ENCODE peak calls at places on chromosomes 2 and 18, in seven cellular contexts. D is H1, B is GM12892, V is GM12878, Z is SK-N-SH, C is HepG2, P is K562. I is an unnamed sample.

GRCh38 chr18:9362869-9363268 is 28.3 kb downstream of the TWSG1 start:
- DNase-seq in D (no peak), B (no peak), V (no peak), Z (no peak), C (no peak), P (no peak), I (no peak)

GRCh38 chr2:8583400-8584173 is 98.3 kb upstream of the ID2 start:
- DNase-seq in D (peak), B (peak), V (peak), Z (no peak), C (peak), P (peak), I (peak)

GRCh38 chr18:54323970-54324369 is 33.7 kb downstream of the STARD6 start:
- DNase-seq in D (no peak), B (no peak), V (no peak), Z (no peak), C (no peak), P (no peak), I (no peak)

GRCh38 chr2:49044265-49044664 is 110.0 kb downstream of the FSHR start:
- DNase-seq in D (no peak), B (no peak), V (no peak), Z (no peak), C (no peak), P (no peak), I (no peak)

GRCh38 chr2:15786003-15786654 is 154.2 kb upstream of the MYCN start:
- DNase-seq in D (no peak), B (no peak), V (no peak), Z (no peak), C (no peak), P (no peak), I (no peak)

GRCh38 chr2:235605306-235605998 is 111.6 kb downstream of the AGAP1 start:
- DNase-seq in D (no peak), B (no peak), V (no peak), Z (peak), C (no peak), P (peak), I (no peak)

GRCh38 chr2:201158111-201158929 is 24.6 kb upstream of the CASP10 start:
- DNase-seq in D (no peak), B (no peak), V (peak), Z (peak), C (peak), P (peak), I (peak)

GRCh38 chr18:23534276-23534675 is 31.0 kb downstream of the RMC1 start:
- DNase-seq in D (no peak), B (no peak), V (no peak), Z (no peak), C (no peak), P (no peak), I (no peak)

GRCh38 chr2:101699191-101699938 is 1.9 kb downstream of the MAP4K4 start:
- DNase-seq in D (no peak), B (no peak), V (no peak), Z (no peak), C (no peak), P (no peak), I (no peak)

GRCh38 chr2:119011162-119011909 is 69.3 kb downstream of the MARCO start:
- DNase-seq in D (peak), B (peak), V (no peak), Z (peak), C (peak), P (peak), I (peak)

GRCh38 chr2:120379916-120380893 is 34.3 kb downstream of the INHBB start:
- DNase-seq in D (no peak), B (no peak), V (no peak), Z (no peak), C (no peak), P (no peak), I (no peak)

GRCh38 chr2:55063226-55063625 is 13.0 kb upstream of the RTN4 start:
- DNase-seq in D (no peak), B (no peak), V (no peak), Z (no peak), C (no peak), P (no peak), I (no peak)

GRCh38 chr2:7857904-7858303 is 824.0 kb upstream of the ID2 start:
- DNase-seq in D (no peak), B (no peak), V (no peak), Z (no peak), C (no peak), P (no peak), I (no peak)

GRCh38 chr2:36362291-36362690 is 6.7 kb downstream of the CRIM1 start:
- DNase-seq in D (no peak), B (no peak), V (no peak), Z (no peak), C (no peak), P (no peak), I (no peak)

GRCh38 chr2:235765181-235765820 is 271.5 kb downstream of the AGAP1 start:
- DNase-seq in D (no peak), B (no peak), V (no peak), Z (no peak), C (no peak), P (peak), I (no peak)

GRCh38 chr2:53452957-53453748 is 314.5 kb upstream of the CHAC2 start:
- DNase-seq in D (no peak), B (no peak), V (no peak), Z (no peak), C (no peak), P (no peak), I (no peak)

GRCh38 chr18:3262234-3263171 is 570 bp downstream of the MYL12B start:
- DNase-seq in D (no peak), B (peak), V (no peak), Z (no peak), C (no peak), P (peak), I (no peak)

GRCh38 chr2:1033058-1033457 is 82.4 kb downstream of the SNTG2 start:
- DNase-seq in D (no peak), B (no peak), V (no peak), Z (no peak), C (no peak), P (no peak), I (no peak)

GRCh38 chr18:48948112-48949050 is 2.4 kb downstream of the SMAD7 start:
- DNase-seq in D (no peak), B (no peak), V (no peak), Z (peak), C (peak), P (peak), I (no peak)

GRCh38 chr2:213161759-213162514 is 10.5 kb upstream of the IKZF2 start:
- DNase-seq in D (no peak), B (no peak), V (no peak), Z (no peak), C (no peak), P (no peak), I (no peak)

GRCh38 chr2:11343626-11344341 is 652 bp downstream of the ROCK2 start:
- DNase-seq in D (peak), B (peak), V (no peak), Z (peak), C (peak), P (peak), I (peak)

GRCh38 chr2:214808481-214808931 is 977 bp downstream of the BARD1 start:
- DNase-seq in D (no peak), B (no peak), V (no peak), Z (no peak), C (no peak), P (peak), I (no peak)

GRCh38 chr2:135475128-135475527 is 55.9 kb downstream of the ZRANB3 start:
- DNase-seq in D (no peak), B (no peak), V (no peak), Z (no peak), C (no peak), P (no peak), I (no peak)

GRCh38 chr2:55159037-55159651 is 72.9 kb downstream of the CLHC1 start:
- DNase-seq in D (no peak), B (no peak), V (no peak), Z (no peak), C (no peak), P (peak), I (peak)

GRCh38 chr2:217914878-217915277 is 87.9 kb downstream of the TNS1 start:
- DNase-seq in D (no peak), B (no peak), V (no peak), Z (no peak), C (no peak), P (no peak), I (no peak)

GRCh38 chr2:1227289-1227900 is 185.9 kb upstream of the TPO start:
- DNase-seq in D (no peak), B (no peak), V (no peak), Z (no peak), C (no peak), P (peak), I (no peak)

GRCh38 chr18:36402765-36403396 is 105.4 kb downstream of the FHOD3 start:
- DNase-seq in D (no peak), B (no peak), V (no peak), Z (no peak), C (no peak), P (peak), I (no peak)

DNA sequence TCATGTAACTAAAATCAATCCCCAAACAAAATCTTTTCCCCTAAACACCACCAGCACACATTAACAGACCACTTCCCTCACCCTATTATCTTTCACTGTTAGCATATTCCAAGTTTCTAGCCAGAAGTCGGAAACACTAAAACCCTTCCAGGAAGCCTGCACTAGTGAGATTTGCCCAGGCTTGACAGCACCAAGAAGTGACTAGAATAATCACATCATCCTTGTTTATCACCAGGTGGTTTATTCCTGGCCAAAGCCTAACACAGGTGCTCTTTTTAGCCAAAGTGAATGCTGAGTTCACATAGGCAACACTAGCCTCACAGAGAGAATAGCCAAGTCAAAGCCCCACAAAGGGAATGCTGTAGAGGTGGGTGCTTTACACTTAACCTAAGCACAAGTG is 221.2 kb upstream of the HNRNPA3 start:
- DNase-seq in D (no peak), B (no peak), V (no peak), Z (no peak), C (no peak), P (no peak), I (no peak)
- TF ChIP-seq TAF1 in D (no peak), B (no peak), V (no peak), Z (no peak), C (no peak), P (no peak), I (no peak)

DNA sequence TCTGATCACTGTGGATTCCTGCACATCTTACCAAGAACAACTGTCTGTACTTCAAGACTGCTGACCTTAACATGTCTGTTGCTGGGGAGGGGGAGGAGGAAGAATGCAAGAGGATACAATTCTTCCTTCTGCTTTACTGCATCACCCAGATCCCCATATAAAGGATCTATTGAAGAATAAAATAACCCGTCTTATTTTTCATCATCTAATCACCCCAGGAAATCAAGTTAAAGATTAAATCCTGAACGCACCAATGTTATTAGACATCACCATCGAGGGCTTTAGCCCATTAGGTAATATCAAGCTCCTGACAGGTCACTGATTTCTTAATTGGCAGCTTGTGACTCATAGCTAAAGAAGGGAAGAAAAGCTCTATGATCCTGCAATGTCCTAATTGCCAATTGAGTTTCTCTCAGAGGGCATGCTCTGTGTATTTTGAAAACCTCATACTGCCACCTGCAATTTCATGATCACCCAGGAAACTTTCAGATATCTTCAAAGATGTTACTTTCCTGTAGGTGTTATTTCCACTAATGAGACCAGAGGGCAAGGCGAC is 75.4 kb upstream of the KCNE4 start:
- DNase-seq in D (no peak), B (no peak), V (no peak), Z (no peak), C (no peak), P (no peak), I (no peak)
- TF ChIP-seq POLR2AphosphoS5 in D (no peak), B (no peak), V (no peak), Z (no peak), C (no peak), P (no peak), I (no peak)

DNA sequence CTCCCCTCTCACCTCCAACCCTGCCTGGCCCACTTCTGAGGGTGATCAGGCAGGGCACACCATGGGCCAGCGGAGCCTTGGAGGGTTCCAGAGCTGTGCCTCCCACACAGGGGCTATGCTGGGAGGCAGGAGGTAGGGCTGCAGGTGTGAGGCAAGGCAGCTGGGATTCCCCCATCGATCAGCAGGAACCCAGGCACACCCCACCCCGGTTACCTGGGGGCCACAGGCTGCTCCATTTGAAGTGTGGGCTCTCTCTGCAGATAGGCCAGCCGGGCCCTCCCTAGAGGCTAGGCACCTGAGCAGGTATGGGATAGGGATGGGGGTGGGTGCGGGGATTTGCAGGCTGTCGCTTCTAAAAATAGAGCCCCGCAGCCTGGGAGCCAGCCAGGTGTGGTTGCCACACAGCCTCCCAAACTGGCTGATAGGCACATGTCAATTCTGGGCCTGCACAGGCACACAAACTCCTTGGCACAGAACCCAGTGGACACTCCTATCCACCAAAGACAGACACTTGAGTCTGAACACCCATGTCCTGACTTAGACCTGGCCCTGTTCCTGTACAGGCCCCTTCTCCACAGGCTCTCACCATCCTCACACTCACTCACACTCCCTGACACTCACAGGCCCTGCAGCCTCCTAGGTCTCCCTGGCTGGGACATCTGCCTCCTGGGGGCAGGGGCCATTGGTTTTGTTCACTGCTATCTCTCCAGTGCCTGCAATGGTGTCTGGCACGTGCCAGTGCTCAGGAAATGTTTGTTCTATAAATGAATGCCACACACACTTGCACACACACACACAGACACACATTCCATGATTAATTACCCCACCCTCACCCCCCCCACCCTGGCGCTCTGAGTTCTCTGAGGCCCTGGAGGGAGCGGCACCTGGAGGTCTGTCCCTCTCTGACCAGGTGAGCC is 73.4 kb downstream of the ZFP36L2 start:
- DNase-seq in D (no peak), B (no peak), V (no peak), Z (peak), C (no peak), P (no peak), I (no peak)
- TF ChIP-seq TAF1 in D (no peak), B (no peak), V (no peak), Z (no peak), C (no peak), P (no peak), I (no peak)

GRCh38 chr18:75223687-75224347 is 13.2 kb downstream of the TSHZ1 start:
- DNase-seq in D (no peak), B (no peak), V (no peak), Z (no peak), C (peak), P (no peak), I (no peak)
- TF ChIP-seq POLR2AphosphoS5 in D (no peak), B (no peak), V (no peak), Z (no peak), C (no peak), P (no peak), I (no peak)

DNA sequence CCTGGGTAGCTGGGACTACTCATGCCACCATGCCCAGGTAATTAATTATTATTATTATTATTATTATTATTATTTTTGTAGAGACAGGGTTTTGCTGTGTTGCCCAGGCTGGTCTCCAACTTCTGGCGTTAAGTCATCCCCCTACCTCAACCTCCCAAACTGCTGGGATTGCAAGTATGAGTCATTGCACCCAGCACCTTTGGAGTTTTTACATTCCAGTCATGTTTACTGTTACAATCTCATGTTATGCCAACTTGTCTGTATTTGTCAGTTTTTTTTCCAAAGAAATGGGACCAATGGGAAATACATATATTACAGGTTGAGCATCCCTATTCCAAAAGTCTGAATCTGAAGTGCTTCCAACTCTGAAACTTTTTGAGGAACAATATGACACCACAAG is 903.8 kb downstream of the SLC4A3 start:
- DNase-seq in D (no peak), B (no peak), V (no peak), Z (no peak), C (no peak), P (no peak), I (no peak)
- TF ChIP-seq TAF1 in D (no peak), B (no peak), V (no peak), Z (no peak), C (no peak), P (no peak), I (no peak)

GRCh38 chr2:241769819-241770184 is 6.8 kb upstream of the GAL3ST2 start:
- DNase-seq in D (no peak), B (no peak), V (no peak), Z (peak), C (no peak), P (no peak), I (no peak)

GRCh38 chr2:241770185-241770935 is 6.3 kb upstream of the GAL3ST2 start:
- DNase-seq in D (no peak), B (no peak), V (no peak), Z (peak), C (peak), P (no peak), I (no peak)

GRCh38 chr2:241768850-241769249 is 7.8 kb upstream of the GAL3ST2 start:
- DNase-seq in D (no peak), B (no peak), V (no peak), Z (peak), C (no peak), P (no peak), I (no peak)

GRCh38 chr2:241768251-241768711 is 8.3 kb upstream of the GAL3ST2 start:
- DNase-seq in D (no peak), B (no peak), V (no peak), Z (peak), C (no peak), P (no peak), I (no peak)

GRCh38 chr2:241767464-241768250 is 9.0 kb upstream of the GAL3ST2 start:
- DNase-seq in D (no peak), B (no peak), V (no peak), Z (peak), C (no peak), P (no peak), I (peak)
- TF ChIP-seq POLR2AphosphoS5 in D (no peak), B (no peak), V (no peak), Z (no peak), C (no peak), P (no peak), I (no peak)